ENCODE peak calls at places on chromosomes 1 and 21, in ten cellular contexts. One of them, this sample, is unnamed.

GRCh38 chr1:42335809-42336518 is 929 bp upstream of the FOXJ3 start:
- DNase-seq in BE2C: no peak
- DNase-seq in endothelial cell: no peak
- DNase-seq in brain microvascular endothelial cell: peak
- DNase-seq in sigmoid colon: no peak
- DNase-seq in glutamatergic neuron: no peak
- DNase-seq in choroid plexus epithelial cell: peak
- DNase-seq in fibroblast of lung: peak
- DNase-seq in MM.1S: no peak
- DNase-seq in AG04450: no peak
- DNase-seq in this sample: peak

GRCh38 chr1:56073614-56074356 is 505.6 kb downstream of the PLPP3 start:
- DNase-seq in fibroblast of lung: peak
- DNase-seq in choroid plexus epithelial cell: peak
- DNase-seq in MM.1S: no peak
- DNase-seq in AG04450: peak
- DNase-seq in endothelial cell: no peak
- DNase-seq in sigmoid colon: peak
- DNase-seq in BE2C: no peak
- DNase-seq in glutamatergic neuron: no peak
- DNase-seq in brain microvascular endothelial cell: peak
- DNase-seq in this sample: no peak

GRCh38 chr1:145716641-145717061 is 2.6 kb upstream of the CD160 start:
- DNase-seq in MM.1S: no peak
- DNase-seq in fibroblast of lung: no peak
- DNase-seq in sigmoid colon: no peak
- DNase-seq in BE2C: no peak
- DNase-seq in brain microvascular endothelial cell: no peak
- DNase-seq in glutamatergic neuron: no peak
- DNase-seq in choroid plexus epithelial cell: no peak
- DNase-seq in endothelial cell: no peak
- DNase-seq in AG04450: no peak
- DNase-seq in this sample: peak

GRCh38 chr1:20530901-20531300 is 21.5 kb upstream of the FAM43B start:
- DNase-seq in choroid plexus epithelial cell: no peak
- DNase-seq in AG04450: no peak
- DNase-seq in fibroblast of lung: no peak
- DNase-seq in endothelial cell: no peak
- DNase-seq in BE2C: no peak
- DNase-seq in glutamatergic neuron: no peak
- DNase-seq in MM.1S: no peak
- DNase-seq in brain microvascular endothelial cell: no peak
- DNase-seq in sigmoid colon: no peak
- DNase-seq in this sample: no peak

GRCh38 chr1:3922851-3923250 is 22.8 kb upstream of the C1orf174 start:
- DNase-seq in glutamatergic neuron: no peak
- DNase-seq in choroid plexus epithelial cell: no peak
- DNase-seq in MM.1S: no peak
- DNase-seq in BE2C: no peak
- DNase-seq in brain microvascular endothelial cell: no peak
- DNase-seq in endothelial cell: no peak
- DNase-seq in AG04450: no peak
- DNase-seq in fibroblast of lung: no peak
- DNase-seq in sigmoid colon: no peak
- DNase-seq in this sample: no peak

GRCh38 chr21:45818904-45819285 is 162.7 kb upstream of the COL6A1 start:
- DNase-seq in choroid plexus epithelial cell: peak
- DNase-seq in endothelial cell: no peak
- DNase-seq in brain microvascular endothelial cell: peak
- DNase-seq in AG04450: no peak
- DNase-seq in fibroblast of lung: peak
- DNase-seq in MM.1S: no peak
- DNase-seq in sigmoid colon: peak
- DNase-seq in glutamatergic neuron: no peak
- DNase-seq in BE2C: no peak
- DNase-seq in this sample: peak

GRCh38 chr1:30988045-30988444 is 77.5 kb downstream of the PUM1 start:
- DNase-seq in endothelial cell: no peak
- DNase-seq in sigmoid colon: no peak
- DNase-seq in MM.1S: no peak
- DNase-seq in choroid plexus epithelial cell: peak
- DNase-seq in brain microvascular endothelial cell: no peak
- DNase-seq in BE2C: no peak
- DNase-seq in AG04450: no peak
- DNase-seq in glutamatergic neuron: no peak
- DNase-seq in fibroblast of lung: no peak
- DNase-seq in this sample: no peak

GRCh38 chr1:31476891-31477846 is 64.2 kb downstream of the SERINC2 start:
- DNase-seq in glutamatergic neuron: peak
- DNase-seq in choroid plexus epithelial cell: peak
- DNase-seq in fibroblast of lung: no peak
- DNase-seq in brain microvascular endothelial cell: no peak
- DNase-seq in AG04450: no peak
- DNase-seq in sigmoid colon: no peak
- DNase-seq in endothelial cell: no peak
- DNase-seq in MM.1S: peak
- DNase-seq in BE2C: peak
- DNase-seq in this sample: no peak

GRCh38 chr1:40668769-40669525 is 3.5 kb upstream of the RIMS3 start:
- DNase-seq in BE2C: peak
- DNase-seq in brain microvascular endothelial cell: peak
- DNase-seq in MM.1S: peak
- DNase-seq in fibroblast of lung: peak
- DNase-seq in choroid plexus epithelial cell: peak
- DNase-seq in AG04450: peak
- DNase-seq in sigmoid colon: peak
- DNase-seq in glutamatergic neuron: peak
- DNase-seq in endothelial cell: peak
- DNase-seq in this sample: peak

GRCh38 chr1:243791586-243792267 is 58.3 kb downstream of the AKT3 start:
- DNase-seq in glutamatergic neuron: no peak
- DNase-seq in sigmoid colon: no peak
- DNase-seq in MM.1S: no peak
- DNase-seq in brain microvascular endothelial cell: no peak
- DNase-seq in endothelial cell: no peak
- DNase-seq in BE2C: no peak
- DNase-seq in AG04450: no peak
- DNase-seq in choroid plexus epithelial cell: peak
- DNase-seq in fibroblast of lung: peak
- DNase-seq in this sample: no peak

GRCh38 chr1:55703726-55704363 is 488.7 kb upstream of the USP24 start:
- DNase-seq in AG04450: no peak
- DNase-seq in MM.1S: no peak
- DNase-seq in sigmoid colon: no peak
- DNase-seq in glutamatergic neuron: no peak
- DNase-seq in BE2C: no peak
- DNase-seq in choroid plexus epithelial cell: no peak
- DNase-seq in endothelial cell: no peak
- DNase-seq in brain microvascular endothelial cell: no peak
- DNase-seq in fibroblast of lung: peak
- DNase-seq in this sample: no peak

GRCh38 chr1:109391161-109391556 is 6.6 kb downstream of the SORT1 start:
- DNase-seq in brain microvascular endothelial cell: no peak
- DNase-seq in fibroblast of lung: peak
- DNase-seq in BE2C: no peak
- DNase-seq in AG04450: no peak
- DNase-seq in endothelial cell: no peak
- DNase-seq in glutamatergic neuron: no peak
- DNase-seq in sigmoid colon: no peak
- DNase-seq in MM.1S: no peak
- DNase-seq in choroid plexus epithelial cell: peak
- DNase-seq in this sample: no peak

GRCh38 chr1:59718064-59718988 is 96.4 kb upstream of the HOOK1 start:
- DNase-seq in fibroblast of lung: peak
- DNase-seq in choroid plexus epithelial cell: no peak
- DNase-seq in brain microvascular endothelial cell: no peak
- DNase-seq in MM.1S: peak
- DNase-seq in endothelial cell: no peak
- DNase-seq in glutamatergic neuron: no peak
- DNase-seq in AG04450: no peak
- DNase-seq in sigmoid colon: no peak
- DNase-seq in BE2C: no peak
- DNase-seq in this sample: no peak

DNA sequence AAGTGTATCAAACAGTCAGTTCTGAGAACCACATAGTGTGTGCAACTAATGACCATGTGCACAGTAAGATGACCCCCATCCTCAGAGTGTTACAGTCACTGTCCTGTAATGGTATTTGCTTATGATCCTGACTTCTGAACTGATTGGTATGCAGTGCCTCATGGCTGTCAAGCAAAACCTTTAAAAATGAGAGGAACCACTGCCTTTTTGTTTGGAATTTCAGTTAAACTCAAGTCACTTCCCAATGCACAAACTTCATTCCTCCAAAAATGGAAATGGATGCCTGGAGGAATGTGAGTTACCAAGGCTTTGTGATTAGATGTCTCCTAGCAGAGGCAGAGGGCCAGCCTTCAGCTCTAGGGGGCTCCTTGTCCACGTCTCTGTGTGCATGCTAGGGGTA is 10.5 kb downstream of the C1orf198 start:
- DNase-seq in choroid plexus epithelial cell: peak
- DNase-seq in MM.1S: no peak
- DNase-seq in BE2C: no peak
- DNase-seq in brain microvascular endothelial cell: no peak
- DNase-seq in glutamatergic neuron: no peak
- DNase-seq in sigmoid colon: no peak
- DNase-seq in fibroblast of lung: no peak
- DNase-seq in AG04450: no peak
- DNase-seq in endothelial cell: no peak
- DNase-seq in this sample: no peak
- TF ChIP-seq CTCF in choroid plexus epithelial cell: peak
- TF ChIP-seq CTCF in MM.1S: no peak
- TF ChIP-seq CTCF in BE2C: no peak
- TF ChIP-seq CTCF in brain microvascular endothelial cell: no peak
- TF ChIP-seq CTCF in glutamatergic neuron: no peak
- TF ChIP-seq CTCF in sigmoid colon: no peak
- TF ChIP-seq CTCF in fibroblast of lung: no peak
- TF ChIP-seq CTCF in AG04450: no peak
- TF ChIP-seq CTCF in endothelial cell: no peak
- TF ChIP-seq CTCF in this sample: no peak

GRCh38 chr1:93705897-93706500 is 24.4 kb upstream of the BCAR3 start:
- DNase-seq in fibroblast of lung: no peak
- DNase-seq in endothelial cell: no peak
- DNase-seq in glutamatergic neuron: no peak
- DNase-seq in BE2C: no peak
- DNase-seq in choroid plexus epithelial cell: no peak
- DNase-seq in MM.1S: no peak
- DNase-seq in sigmoid colon: no peak
- DNase-seq in AG04450: no peak
- DNase-seq in brain microvascular endothelial cell: no peak
- DNase-seq in this sample: no peak
- TF ChIP-seq CTCF in fibroblast of lung: no peak
- TF ChIP-seq CTCF in endothelial cell: no peak
- TF ChIP-seq CTCF in glutamatergic neuron: no peak
- TF ChIP-seq CTCF in BE2C: no peak
- TF ChIP-seq CTCF in choroid plexus epithelial cell: no peak
- TF ChIP-seq CTCF in MM.1S: no peak
- TF ChIP-seq CTCF in sigmoid colon: no peak
- TF ChIP-seq CTCF in AG04450: no peak
- TF ChIP-seq CTCF in brain microvascular endothelial cell: no peak
- TF ChIP-seq CTCF in this sample: no peak

GRCh38 chr1:74933500-74933899 is 200.5 kb downstream of the TYW3 start:
- DNase-seq in brain microvascular endothelial cell: no peak
- DNase-seq in glutamatergic neuron: no peak
- DNase-seq in AG04450: no peak
- DNase-seq in MM.1S: peak
- DNase-seq in choroid plexus epithelial cell: no peak
- DNase-seq in sigmoid colon: no peak
- DNase-seq in fibroblast of lung: no peak
- DNase-seq in BE2C: no peak
- DNase-seq in endothelial cell: no peak
- DNase-seq in this sample: no peak

GRCh38 chr1:74943046-74943445 is 191.1 kb upstream of the LHX8 start:
- DNase-seq in BE2C: no peak
- DNase-seq in endothelial cell: no peak
- DNase-seq in brain microvascular endothelial cell: no peak
- DNase-seq in glutamatergic neuron: no peak
- DNase-seq in AG04450: no peak
- DNase-seq in MM.1S: no peak
- DNase-seq in sigmoid colon: no peak
- DNase-seq in fibroblast of lung: no peak
- DNase-seq in choroid plexus epithelial cell: no peak
- DNase-seq in this sample: no peak

GRCh38 chr1:74935446-74935845 is 198.7 kb upstream of the LHX8 start:
- DNase-seq in choroid plexus epithelial cell: no peak
- DNase-seq in endothelial cell: no peak
- DNase-seq in BE2C: no peak
- DNase-seq in brain microvascular endothelial cell: no peak
- DNase-seq in fibroblast of lung: no peak
- DNase-seq in AG04450: no peak
- DNase-seq in sigmoid colon: no peak
- DNase-seq in MM.1S: no peak
- DNase-seq in glutamatergic neuron: no peak
- DNase-seq in this sample: no peak

DNA sequence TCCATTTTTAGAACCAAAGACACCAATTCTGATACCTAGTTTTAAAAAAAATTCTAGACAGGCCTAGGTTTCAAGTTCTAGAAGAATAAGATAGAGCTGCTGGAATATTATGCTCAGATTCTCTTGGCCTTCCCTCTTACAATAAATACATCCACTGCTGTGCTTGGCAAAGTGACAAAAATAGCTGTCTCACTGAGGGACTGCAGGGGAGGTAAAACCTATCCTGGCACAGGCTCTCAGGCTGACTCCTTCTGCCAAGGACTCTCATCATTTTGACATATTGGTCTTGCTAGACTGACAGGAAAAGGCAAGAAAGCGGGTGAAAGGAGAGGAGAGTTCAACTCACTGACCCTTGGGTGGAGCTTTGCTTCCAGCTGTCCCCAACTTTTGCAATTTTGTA is 197.0 kb upstream of the LHX8 start:
- DNase-seq in MM.1S: no peak
- DNase-seq in fibroblast of lung: no peak
- DNase-seq in sigmoid colon: no peak
- DNase-seq in glutamatergic neuron: no peak
- DNase-seq in BE2C: no peak
- DNase-seq in brain microvascular endothelial cell: no peak
- DNase-seq in choroid plexus epithelial cell: no peak
- DNase-seq in endothelial cell: no peak
- DNase-seq in AG04450: no peak
- DNase-seq in this sample: no peak
- TF ChIP-seq CTCF in MM.1S: no peak
- TF ChIP-seq CTCF in fibroblast of lung: no peak
- TF ChIP-seq CTCF in sigmoid colon: no peak
- TF ChIP-seq CTCF in glutamatergic neuron: no peak
- TF ChIP-seq CTCF in BE2C: no peak
- TF ChIP-seq CTCF in brain microvascular endothelial cell: no peak
- TF ChIP-seq CTCF in choroid plexus epithelial cell: no peak
- TF ChIP-seq CTCF in endothelial cell: no peak
- TF ChIP-seq CTCF in AG04450: no peak
- TF ChIP-seq CTCF in this sample: no peak

DNA sequence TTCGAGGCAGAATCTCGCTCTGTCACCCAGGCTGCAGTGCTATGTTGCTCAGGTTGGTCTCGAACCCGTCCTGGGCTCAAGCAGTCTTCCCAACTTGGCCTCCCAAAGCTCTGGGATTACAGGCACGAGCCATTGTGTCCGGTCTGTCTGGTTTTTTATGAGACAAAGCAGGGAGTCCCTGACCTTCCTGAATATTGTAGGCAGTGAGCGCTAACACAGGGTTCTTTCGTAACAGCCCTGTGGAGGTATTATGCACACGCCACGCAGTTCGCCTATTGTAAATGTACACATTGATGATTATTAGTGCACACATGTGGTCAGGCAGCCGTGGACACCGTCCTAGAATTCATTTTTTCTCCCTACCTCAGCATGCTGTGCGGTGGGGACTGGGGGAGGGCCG is 19.5 kb downstream of the SPSB1 start:
- DNase-seq in choroid plexus epithelial cell: no peak
- DNase-seq in MM.1S: no peak
- DNase-seq in BE2C: no peak
- DNase-seq in endothelial cell: no peak
- DNase-seq in brain microvascular endothelial cell: no peak
- DNase-seq in sigmoid colon: no peak
- DNase-seq in glutamatergic neuron: no peak
- DNase-seq in AG04450: no peak
- DNase-seq in fibroblast of lung: no peak
- DNase-seq in this sample: no peak
- TF ChIP-seq CTCF in choroid plexus epithelial cell: no peak
- TF ChIP-seq CTCF in MM.1S: no peak
- TF ChIP-seq CTCF in BE2C: no peak
- TF ChIP-seq CTCF in endothelial cell: no peak
- TF ChIP-seq CTCF in brain microvascular endothelial cell: no peak
- TF ChIP-seq CTCF in sigmoid colon: no peak
- TF ChIP-seq CTCF in glutamatergic neuron: no peak
- TF ChIP-seq CTCF in AG04450: no peak
- TF ChIP-seq CTCF in fibroblast of lung: no peak
- TF ChIP-seq CTCF in this sample: no peak

This sample was measured in activated CD8-positive, alpha-beta T cell treated with anti-CD3 and anti-CD28 coated beads for 36 hours.